ENCODE peak calls at places on chromosomes 1 and 21, in ten cellular contexts. F is retinal pigment epithelial cell, W is stomach, V is kidney epithelial cell, A is heart right ventricle, Y is upper lobe of right lung, D is lung, I is dorsolateral prefrontal cortex, Z is astrocyte of the cerebellum, J is PC-9. P is an unnamed sample.

GRCh38 chr1:223887724-223888428 is 42.1 kb upstream of the TP53BP2 start:
- DNase-seq in I (no peak), Y (no peak), W (no peak), J (peak; percentile 87), Z (peak; percentile 78), F (peak; percentile 82), V (peak; percentile 100), A (no peak), D (no peak), P (peak; percentile 100)

GRCh38 chr1:215118081-215118480 is 35.5 kb downstream of the KCNK2 start:
- DNase-seq in I (no peak), A (no peak), W (no peak), F (no peak), D (no peak), J (no peak), Z (no peak), V (no peak), Y (no peak), P (no peak)

GRCh38 chr1:37455516-37455915 is 18.9 kb upstream of the ZC3H12A start:
- DNase-seq in F (no peak), W (no peak), Z (no peak), I (no peak), D (no peak), Y (no peak), J (no peak), A (no peak), V (no peak), P (no peak)

GRCh38 chr1:66355756-66356155 is 178.2 kb upstream of the SGIP1 start:
- DNase-seq in D (no peak), Y (no peak), A (no peak), F (no peak), J (no peak), W (no peak), Z (no peak), I (no peak), V (no peak), P (no peak)

GRCh38 chr1:16903054-16903453 is 7.3 kb downstream of the RNU1-2 start:
- DNase-seq in F (no peak), J (peak; percentile 8), Z (no peak), Y (no peak), W (no peak), D (no peak), A (no peak), I (no peak), V (no peak), P (peak; percentile 69)

GRCh38 chr21:39014751-39015150 is 168.5 kb downstream of the PSMG1 start:
- DNase-seq in W (no peak), V (peak; percentile 71), I (no peak), F (peak; percentile 90), A (no peak), J (peak; percentile 25), D (no peak), Y (no peak), Z (peak; percentile 95), P (peak; percentile 96)

GRCh38 chr1:84489766-84490165 is 10.7 kb downstream of the RPF1 start:
- DNase-seq in W (no peak), J (no peak), I (no peak), A (no peak), V (no peak), Z (no peak), D (no peak), Y (no peak), F (no peak), P (no peak)

GRCh38 chr1:58585591-58586151 is 8.6 kb upstream of the TACSTD2 start:
- DNase-seq in I (no peak), F (no peak), J (no peak), Y (no peak), D (peak; percentile 67), V (no peak), Z (no peak), A (no peak), W (no peak), P (peak; percentile 78)

GRCh38 chr1:65949230-65949626 is 156.5 kb downstream of the PDE4B start:
- DNase-seq in Y (no peak), A (no peak), I (no peak), F (no peak), D (no peak), J (no peak), V (no peak), W (peak; percentile 31), Z (no peak), P (no peak)

GRCh38 chr1:217066794-217067193 is 343.6 kb upstream of the ESRRG start:
- DNase-seq in V (no peak), J (no peak), A (no peak), Z (no peak), I (no peak), Y (no peak), D (no peak), F (no peak), W (no peak), P (no peak)

GRCh38 chr1:93616221-93616995 is 65.2 kb downstream of the BCAR3 start:
- DNase-seq in I (no peak), V (no peak), W (peak; percentile 52), Y (no peak), F (no peak), D (no peak), A (peak; percentile 40), Z (no peak), J (peak; percentile 28), P (peak; percentile 36)

GRCh38 chr1:219329606-219330005 is 155.9 kb downstream of the LYPLAL1 start:
- DNase-seq in F (peak; percentile 25), Z (peak; percentile 49), J (no peak), W (no peak), I (no peak), V (peak; percentile 31), Y (no peak), D (no peak), A (no peak), P (peak; percentile 42)

DNA sequence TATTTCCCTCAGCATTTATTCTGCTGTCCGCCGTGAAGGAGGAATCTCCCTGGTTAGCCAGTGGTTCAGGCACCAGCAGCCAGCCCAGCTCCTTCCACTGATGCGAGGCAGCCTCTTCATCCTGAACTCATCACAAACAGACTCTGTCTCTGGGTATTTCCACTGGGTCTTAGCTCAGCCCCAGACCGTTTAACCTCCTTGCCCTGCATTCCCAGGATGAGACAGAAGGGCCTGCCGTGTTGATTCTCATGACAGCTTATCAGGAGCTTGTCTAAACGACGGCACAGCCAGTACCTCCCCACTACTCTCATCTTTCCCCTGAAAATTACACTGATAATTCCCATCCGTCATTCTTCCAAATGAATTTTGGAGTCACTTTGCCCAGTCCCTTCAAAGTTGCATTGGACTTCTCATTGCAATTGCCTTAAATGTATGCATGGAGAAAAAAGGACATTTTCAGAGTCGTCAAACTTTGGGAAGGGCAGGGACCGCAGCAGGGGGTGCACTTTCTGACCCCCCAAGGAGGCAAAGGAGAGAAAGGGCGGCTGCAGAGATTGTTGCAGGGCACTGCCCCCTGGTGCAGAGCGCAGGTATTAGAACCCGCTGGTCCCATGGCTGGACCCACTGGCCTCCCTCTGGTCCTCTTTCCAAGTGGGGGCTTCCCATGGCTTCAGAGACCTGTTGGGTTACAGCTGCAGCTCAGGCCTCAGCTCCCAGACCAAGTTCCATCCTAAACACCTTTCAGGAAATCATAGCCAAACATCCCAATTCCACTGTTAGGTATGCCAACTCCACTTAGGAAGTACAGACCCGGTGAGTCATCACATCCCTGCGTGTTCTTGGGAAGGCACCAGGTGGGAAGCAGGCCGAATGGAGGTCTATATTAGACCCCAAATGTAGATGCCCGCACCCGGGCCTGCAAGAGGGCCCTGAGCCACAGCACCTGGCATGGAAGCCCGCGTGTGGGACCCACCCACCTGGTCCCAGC is 3.7 kb upstream of the MEGF6 start:
- DNase-seq in I (no peak), Z (no peak), V (no peak), D (no peak), A (no peak), F (no peak), J (no peak), W (peak; percentile 30), Y (no peak), P (peak; percentile 16)
- TF ChIP-seq CTCF in I (peak; percentile 57), Z (peak; percentile 78), V (peak; percentile 78), D (no peak), A (peak; percentile 59), F (peak; percentile 82), J (peak; percentile 65), W (peak; percentile 38), Y (peak; percentile 66), P (peak; percentile 68)

GRCh38 chr1:11311816-11312755 is 39.1 kb downstream of the UBIAD1 start:
- DNase-seq in J (no peak), F (no peak), D (no peak), Z (no peak), V (no peak), A (no peak), W (no peak), I (no peak), Y (no peak), P (no peak)
- H3K4me3 ChIP-seq in J (no peak overlapping the region), F (no peak overlapping the region), D (no peak overlapping the region), Z (no peak overlapping the region), V (no peak overlapping the region), A (no peak overlapping the region), W (no peak overlapping the region), I (no peak overlapping the region), Y (no peak overlapping the region), P (no peak overlapping the region)

DNA sequence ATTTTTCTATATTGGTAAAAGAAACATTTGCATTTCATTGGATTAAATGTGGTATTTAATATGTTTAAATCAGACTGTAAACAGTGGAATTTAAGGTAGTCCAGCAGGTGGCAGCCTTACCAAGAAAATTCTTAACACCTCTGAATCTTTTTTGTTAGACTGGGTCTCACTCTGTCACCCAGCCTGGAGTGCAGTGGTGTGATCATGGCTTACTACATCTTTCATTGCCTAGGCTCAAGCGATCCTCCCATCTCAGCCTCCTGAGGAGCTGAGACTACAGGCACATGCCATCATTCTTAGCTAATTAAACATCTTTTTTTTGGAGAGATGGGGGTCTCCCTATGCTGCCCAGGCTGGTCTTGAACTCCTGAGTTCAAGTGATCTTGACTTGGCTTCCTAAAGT is 98.8 kb downstream of the RABGAP1L start:
- DNase-seq in I (no peak), V (peak; percentile 18), W (no peak), Z (peak; percentile 45), Y (no peak), F (no peak), A (no peak), D (no peak), J (peak; percentile 25), P (peak; percentile 53)
- TF ChIP-seq CTCF in I (peak; percentile 60), V (peak; percentile 56), W (peak; percentile 33), Z (peak; percentile 47), Y (peak; percentile 56), F (peak; percentile 56), A (peak; percentile 62), D (peak; percentile 8), J (peak; percentile 83), P (peak; percentile 53)

GRCh38 chr1:29245876-29246275 is 9.6 kb downstream of the PTPRU start:
- DNase-seq in A (no peak), F (no peak), V (no peak), Z (no peak), Y (no peak), W (no peak), J (peak; percentile 35), D (no peak), I (peak; percentile 72), P (peak; percentile 65)

GRCh38 chr1:29245261-29245660 is 8.9 kb downstream of the PTPRU start:
- DNase-seq in A (no peak), W (no peak), V (no peak), D (no peak), Z (no peak), Y (no peak), I (no peak), J (no peak), F (no peak), P (no peak)

GRCh38 chr1:29243863-29244185 is 7.5 kb downstream of the PTPRU start:
- DNase-seq in I (no peak), Y (no peak), Z (peak; percentile 88), D (no peak), F (no peak), J (no peak), W (no peak), V (no peak), A (no peak), P (peak; percentile 33)

GRCh38 chr1:29240986-29241385 is 4.7 kb downstream of the PTPRU start:
- DNase-seq in Z (no peak), V (no peak), I (no peak), Y (no peak), D (no peak), A (no peak), J (no peak), W (no peak), F (no peak), P (no peak)

GRCh38 chr1:29243023-29243862 is 6.9 kb downstream of the PTPRU start:
- DNase-seq in I (no peak), Y (no peak), D (no peak), V (no peak), Z (no peak), F (no peak), W (no peak), A (no peak), J (no peak), P (no peak)
- H3K4me3 ChIP-seq in I (no peak overlapping the region), Y (no peak overlapping the region), D (no peak overlapping the region), V (no peak overlapping the region), Z (no peak overlapping the region), F (no peak overlapping the region), W (no peak overlapping the region), A (no peak overlapping the region), J (no peak overlapping the region), P (no peak overlapping the region)

P was measured in epithelial cell of esophagus.